ENCODE peak calls at places on chromosomes 5 and 9, in five cellular contexts. P is heart right ventricle, T is GM12865, S is breast epithelium, O is ovary. Q is an unnamed sample.

GRCh38 chr9:135885100-135885853 is 22.1 kb downstream of the CAMSAP1 start:
- DNase-seq in O (no peak), P (no peak), T (no peak), S (no peak), Q (no peak)

GRCh38 chr5:96048763-96049162 is 87.1 kb upstream of the ELL2 start:
- DNase-seq in S (no peak), T (no peak), P (no peak), O (no peak), Q (no peak)

GRCh38 chr5:80034559-80034958 is 589 bp upstream of the THBS4 start:
- DNase-seq in T (no peak), P (no peak), S (no peak), O (no peak), Q (no peak)

GRCh38 chr5:157913575-157913974 is 54.6 kb upstream of the CLINT1 start:
- DNase-seq in P (no peak), S (no peak), O (no peak), T (no peak), Q (no peak)

GRCh38 chr9:136093331-136093986 is 1.6 kb downstream of the NACC2 start:
- DNase-seq in S (no peak), T (no peak), P (no peak), O (no peak), Q (no peak)

GRCh38 chr5:16855475-16855874 is 80.6 kb downstream of the MYO10 start:
- DNase-seq in O (no peak), S (no peak), T (no peak), P (peak; percentile 56), Q (no peak)

GRCh38 chr5:124963236-124963929 is 216.9 kb upstream of the ZNF608 start:
- DNase-seq in T (no peak), O (no peak), P (no peak), S (peak; percentile 62), Q (no peak)

GRCh38 chr5:112420111-112420864 is 1.2 kb upstream of the EPB41L4A start:
- DNase-seq in O (peak; percentile 72), T (peak; percentile 86), S (peak; percentile 72), P (peak; percentile 86), Q (peak; percentile 41)

GRCh38 chr9:2018764-2019548 is 3.8 kb downstream of the SMARCA2 start:
- DNase-seq in P (no peak), O (no peak), T (peak; percentile 57), S (no peak), Q (no peak)

GRCh38 chr5:160792281-160792680 is 59.7 kb downstream of the ATP10B start:
- DNase-seq in P (no peak), T (no peak), O (no peak), S (no peak), Q (no peak)

GRCh38 chr5:10654566-10654965 is 90.7 kb downstream of the ANKRD33B start:
- DNase-seq in S (no peak), T (no peak), O (no peak), P (no peak), Q (no peak)

GRCh38 chr5:124901081-124901480 is 154.6 kb upstream of the ZNF608 start:
- DNase-seq in T (no peak), O (no peak), P (no peak), S (no peak), Q (no peak)

GRCh38 chr5:27947088-27947487 is 908.7 kb upstream of the CDH9 start:
- DNase-seq in S (no peak), O (no peak), P (no peak), T (no peak), Q (no peak)

GRCh38 chr5:54194326-54194725 is 116.0 kb downstream of the ARL15 start:
- DNase-seq in O (no peak), P (no peak), S (no peak), T (no peak), Q (no peak)

GRCh38 chr5:45521067-45521466 is 175.1 kb downstream of the HCN1 start:
- DNase-seq in S (no peak), O (no peak), P (peak; percentile 34), T (no peak), Q (no peak)

GRCh38 chr5:159905496-159905895 is 10.8 kb upstream of the ADRA1B start:
- DNase-seq in P (no peak), S (no peak), O (no peak), T (no peak), Q (no peak)

GRCh38 chr9:121138973-121139372 is 62.7 kb downstream of the RAB14 start:
- DNase-seq in O (no peak), S (no peak), T (no peak), P (no peak), Q (no peak)

GRCh38 chr9:83119873-83120272 is 56.9 kb upstream of the RASEF start:
- DNase-seq in S (no peak), P (no peak), T (no peak), O (no peak), Q (no peak)

GRCh38 chr5:143812085-143812705 is at the start of gene HMHB1:
- DNase-seq in P (no peak), T (peak; percentile 71), S (no peak), O (no peak), Q (no peak)

GRCh38 chr5:129098488-129099183 is 4.1 kb downstream of the ISOC1 start:
- DNase-seq in O (no peak), T (no peak), P (no peak), S (no peak), Q (no peak)

GRCh38 chr5:131783874-131784273 is 12.9 kb downstream of the FNIP1 start:
- DNase-seq in S (no peak), P (no peak), O (no peak), T (no peak), Q (no peak)

GRCh38 chr5:133252133-133252480 is 200.3 kb downstream of the HSPA4 start:
- DNase-seq in O (no peak), T (no peak), P (no peak), S (no peak), Q (no peak)

GRCh38 chr5:133249593-133249992 is 197.8 kb downstream of the HSPA4 start:
- DNase-seq in O (no peak), S (peak; percentile 25), P (no peak), T (no peak), Q (no peak)

GRCh38 chr5:133253076-133253475 is 201.3 kb downstream of the HSPA4 start:
- DNase-seq in O (no peak), S (no peak), T (no peak), P (no peak), Q (no peak)

GRCh38 chr5:133250527-133250926 is 198.7 kb downstream of the HSPA4 start:
- DNase-seq in P (no peak), O (no peak), S (no peak), T (no peak), Q (no peak)

DNA sequence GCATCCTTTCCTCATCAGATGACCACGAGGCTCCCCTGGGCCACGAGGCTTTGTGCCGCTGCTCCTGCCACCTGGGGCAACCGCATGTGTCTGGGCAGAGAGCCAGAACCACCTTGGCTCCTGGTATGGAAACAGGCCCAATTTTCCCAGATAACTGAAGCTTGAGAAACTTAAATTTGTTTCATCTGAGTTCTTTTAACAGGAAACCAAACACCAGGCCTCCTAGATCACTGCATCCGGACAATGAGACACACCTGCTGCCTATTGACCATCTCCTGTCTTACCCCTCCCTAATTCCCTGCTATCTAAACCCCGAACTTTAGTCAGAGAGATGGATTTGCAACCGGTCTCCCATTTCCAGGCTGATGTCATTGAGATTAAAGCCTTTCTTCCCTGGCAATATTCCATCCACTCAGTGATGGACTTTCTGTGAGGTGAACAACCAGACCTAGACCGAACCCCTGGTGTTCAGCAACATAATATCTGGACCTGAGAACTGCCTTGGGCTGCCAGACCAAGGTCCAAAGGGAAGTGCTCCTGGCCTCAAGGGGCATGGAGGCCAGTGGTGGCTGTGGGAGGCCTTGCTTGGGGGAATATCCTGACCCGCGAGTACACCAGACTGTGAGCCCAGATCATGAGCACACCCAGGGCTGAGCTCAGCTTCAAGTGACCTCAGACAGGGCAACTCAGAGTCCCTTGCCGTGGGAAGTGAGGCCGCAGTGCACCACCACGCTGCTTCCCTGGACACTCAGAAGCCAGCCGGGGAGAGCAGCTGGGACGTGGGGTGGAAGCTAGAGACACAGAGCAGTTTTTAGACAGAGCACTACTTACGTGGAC is 199.7 kb downstream of the HSPA4 start:
- DNase-seq in S (peak; percentile 45), O (no peak), T (no peak), P (no peak), Q (no peak)
- H3K4me3 ChIP-seq in S (no peak overlapping the region), O (no peak overlapping the region), T (no peak overlapping the region), P (no peak overlapping the region), Q (no peak overlapping the region)

GRCh38 chr5:137819768-137820167 is 47.9 kb upstream of the MYOT start:
- DNase-seq in P (no peak), S (no peak), T (no peak), O (no peak), Q (no peak)

GRCh38 chr5:137822983-137823382 is 44.7 kb upstream of the MYOT start:
- DNase-seq in T (no peak), P (no peak), O (no peak), S (no peak), Q (no peak)

GRCh38 chr5:137826067-137826466 is 41.6 kb upstream of the MYOT start:
- DNase-seq in T (no peak), P (no peak), S (no peak), O (no peak), Q (no peak)

GRCh38 chr5:137825165-137825564 is 42.5 kb upstream of the MYOT start:
- DNase-seq in O (no peak), S (no peak), T (no peak), P (no peak), Q (no peak)

GRCh38 chr5:137822158-137822764 is 45.4 kb upstream of the MYOT start:
- DNase-seq in O (no peak), T (peak; percentile 55), P (no peak), S (no peak), Q (no peak)
- TF ChIP-seq CTCF in O (no peak), T (peak; percentile 41), P (peak; percentile 48), S (no peak), Q (peak; percentile 26)

GRCh38 chr5:145939532-145940065 is 3.2 kb downstream of the SH3RF2 start:
- DNase-seq in O (no peak), S (no peak), T (no peak), P (no peak), Q (no peak)

GRCh38 chr5:145941677-145942130 is 5.3 kb downstream of the SH3RF2 start:
- DNase-seq in S (no peak), O (no peak), P (no peak), T (no peak), Q (no peak)

GRCh38 chr5:145942749-145943148 is 6.4 kb downstream of the SH3RF2 start:
- DNase-seq in T (no peak), P (no peak), O (no peak), S (no peak), Q (no peak)

GRCh38 chr5:145942202-145942601 is 5.8 kb downstream of the SH3RF2 start:
- DNase-seq in T (no peak), P (no peak), S (no peak), O (no peak), Q (no peak)

DNA sequence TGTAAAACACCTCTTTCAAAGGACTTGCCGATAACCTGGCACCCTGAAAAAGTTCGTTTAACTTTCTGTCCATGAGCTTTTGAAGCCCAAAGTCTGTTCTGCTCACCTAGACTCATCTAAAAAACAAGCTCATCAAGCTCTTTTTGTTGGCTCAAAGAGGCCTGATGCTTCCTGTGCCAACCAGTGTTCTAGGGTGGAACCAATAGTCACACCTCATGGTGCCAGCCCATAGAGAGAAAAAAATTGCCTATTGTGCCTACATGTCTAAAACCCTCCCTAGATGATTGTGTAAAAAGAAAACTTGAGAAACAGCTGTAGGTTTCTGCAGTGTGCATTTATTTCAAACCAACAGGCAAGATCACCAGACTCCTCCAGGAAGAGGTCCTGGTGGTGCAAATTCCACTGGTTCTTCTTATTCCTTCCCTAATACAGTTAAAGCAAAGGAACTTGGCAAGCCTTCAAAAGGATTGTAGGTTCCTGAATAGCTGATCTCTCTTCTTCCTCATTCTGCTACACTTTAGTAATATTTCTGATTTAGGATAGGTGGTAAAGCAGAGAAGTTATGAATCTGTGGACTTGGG is 4.8 kb downstream of the SH3RF2 start:
- DNase-seq in O (no peak), T (no peak), P (no peak), S (peak; percentile 30), Q (no peak)
- H3K4me3 ChIP-seq in O (no peak overlapping the region), T (no peak overlapping the region), P (no peak overlapping the region), S (no peak overlapping the region), Q (no peak overlapping the region)

GRCh38 chr9:34253460-34253837 is 74.6 kb downstream of the UBAP1 start:
- DNase-seq in O (peak; percentile 45), T (no peak), S (no peak), P (peak; percentile 79), Q (no peak)
- TF ChIP-seq CTCF in O (peak; percentile 21), T (no peak), S (no peak), P (no peak), Q (no peak)

Q was measured in thoracic aorta.